ENCODE peak calls at places on chromosomes 5 and 9, in eight cellular contexts. M is left colon; A is adipocyte; W is activated T-cell treated with anti-CD3 and anti-CD28 coated beads for 1 hour; J is testis; R is central memory CD4-positive, alpha-beta T cell; S is uterus; D is AG09309. Z is an unnamed sample.

GRCh38 chr5:109529987-109530386 is 120.2 kb upstream of the PJA2 start:
- DNase-seq in D (no peak), R (no peak), J (no peak), M (no peak), W (no peak), S (no peak), A (no peak), Z (no peak)

GRCh38 chr9:36842560-36843530 is 191.2 kb downstream of the PAX5 start:
- DNase-seq in A (no peak), M (no peak), R (no peak), S (no peak), J (no peak), D (no peak), W (no peak), Z (no peak)

GRCh38 chr5:156396063-156396829 is 69.3 kb downstream of the SGCD start:
- DNase-seq in D (peak), M (no peak), A (peak), W (no peak), S (no peak), R (no peak), J (no peak), Z (no peak)

GRCh38 chr5:111929892-111930291 is 172.9 kb upstream of the NREP start:
- DNase-seq in M (no peak), R (no peak), A (peak), D (peak), S (no peak), W (no peak), J (no peak), Z (no peak)

GRCh38 chr5:66415208-66415607 is 181.0 kb upstream of the MAST4 start:
- DNase-seq in D (no peak), M (no peak), W (no peak), A (peak), R (no peak), J (no peak), S (no peak), Z (no peak)

GRCh38 chr9:18359335-18359734 is 114.6 kb upstream of the ADAMTSL1 start:
- DNase-seq in W (no peak), S (no peak), R (no peak), J (no peak), A (peak), D (peak), M (no peak), Z (no peak)

GRCh38 chr9:68489636-68490035 is 51.0 kb downstream of the TMEM252 start:
- DNase-seq in A (no peak), D (no peak), M (no peak), W (no peak), R (no peak), J (no peak), S (no peak), Z (no peak)

GRCh38 chr5:14449052-14449661 is 132.4 kb upstream of the OTULINL start:
- DNase-seq in M (no peak), D (peak), S (peak), W (no peak), A (peak), R (no peak), J (no peak), Z (no peak)